ENCODE peak calls at places on chromosome 1, in five cellular contexts. M is psoas muscle, J is AG04450, C is adrenal gland, K is transverse colon. E is an unnamed sample.

GRCh38 chr1:65769621-65770020 is 23.1 kb upstream of the PDE4B start:
- DNase-seq in M (no peak), J (no peak), C (no peak), K (no peak), E (no peak)

GRCh38 chr1:40951943-40952743 is 27.4 kb upstream of the CTPS1 start:
- DNase-seq in M (peak), J (no peak), C (peak), K (peak), E (no peak)

GRCh38 chr1:175269151-175269550 is 76.6 kb upstream of the KIAA0040 start:
- DNase-seq in M (no peak), J (no peak), C (no peak), K (no peak), E (no peak)

GRCh38 chr1:175220853-175221547 is 28.4 kb upstream of the KIAA0040 start:
- DNase-seq in M (no peak), J (no peak), C (no peak), K (no peak), E (no peak)

GRCh38 chr1:23081376-23081775 is 62.1 kb downstream of the KDM1A start:
- DNase-seq in M (no peak), J (no peak), C (no peak), K (no peak), E (no peak)

GRCh38 chr1:111563619-111564018 is 56.0 kb upstream of the RAP1A start:
- DNase-seq in M (no peak), J (peak), C (no peak), K (no peak), E (peak)

GRCh38 chr1:63641615-63642014 is 48.4 kb downstream of the PGM1 start:
- DNase-seq in M (no peak), J (no peak), C (no peak), K (no peak), E (no peak)

GRCh38 chr1:54425152-54425584 is 19.0 kb upstream of the SSBP3 start:
- DNase-seq in M (no peak), J (no peak), C (no peak), K (peak), E (no peak)

GRCh38 chr1:16718908-16719533 is 21.3 kb upstream of the RNU1-4 start:
- DNase-seq in M (peak), J (no peak), C (peak), K (no peak), E (no peak)

GRCh38 chr1:147223740-147224615 is 1.2 kb downstream of the FMO5 start:
- DNase-seq in M (no peak), J (no peak), C (no peak), K (no peak), E (no peak)

GRCh38 chr1:95503371-95504145 is 269.5 kb downstream of the RWDD3 start:
- DNase-seq in M (no peak), J (no peak), C (no peak), K (no peak), E (no peak)

GRCh38 chr1:101444873-101445618 is 208.2 kb downstream of the S1PR1 start:
- DNase-seq in M (no peak), J (no peak), C (no peak), K (no peak), E (no peak)

GRCh38 chr1:114780344-114781226 is at the start of gene SIKE1:
- DNase-seq in M (peak), J (peak), C (peak), K (peak), E (peak)

GRCh38 chr1:172286629-172287076 is 133.8 kb upstream of the C1orf105 start:
- DNase-seq in M (peak), J (peak), C (peak), K (no peak), E (peak)

GRCh38 chr1:109425391-109425790 is 857 bp downstream of the PSMA5 start:
- DNase-seq in M (no peak), J (no peak), C (no peak), K (no peak), E (no peak)

GRCh38 chr1:231099311-231099710 is 59.3 kb upstream of the FAM89A start:
- DNase-seq in M (no peak), J (no peak), C (no peak), K (no peak), E (no peak)

GRCh38 chr1:79899914-79900313 is 893.4 kb upstream of the ADGRL4 start:
- DNase-seq in M (no peak), J (peak), C (no peak), K (no peak), E (peak)

GRCh38 chr1:229758101-229759036 is 132.3 kb downstream of the URB2 start:
- DNase-seq in M (no peak), J (no peak), C (no peak), K (no peak), E (no peak)

GRCh38 chr1:228782662-228783414 is 47.6 kb downstream of the RHOU start:
- DNase-seq in M (no peak), J (no peak), C (no peak), K (peak), E (no peak)

GRCh38 chr1:227786673-227787512 is 28.6 kb upstream of the PRSS38 start:
- DNase-seq in M (no peak), J (no peak), C (peak), K (peak), E (no peak)

GRCh38 chr1:20322081-20322824 is 31.6 kb downstream of the VWA5B1 start:
- DNase-seq in M (no peak), J (no peak), C (no peak), K (no peak), E (no peak)

GRCh38 chr1:201456499-201457309 is 12.3 kb downstream of the PHLDA3 start:
- DNase-seq in M (peak), J (peak), C (peak), K (peak), E (peak)

DNA sequence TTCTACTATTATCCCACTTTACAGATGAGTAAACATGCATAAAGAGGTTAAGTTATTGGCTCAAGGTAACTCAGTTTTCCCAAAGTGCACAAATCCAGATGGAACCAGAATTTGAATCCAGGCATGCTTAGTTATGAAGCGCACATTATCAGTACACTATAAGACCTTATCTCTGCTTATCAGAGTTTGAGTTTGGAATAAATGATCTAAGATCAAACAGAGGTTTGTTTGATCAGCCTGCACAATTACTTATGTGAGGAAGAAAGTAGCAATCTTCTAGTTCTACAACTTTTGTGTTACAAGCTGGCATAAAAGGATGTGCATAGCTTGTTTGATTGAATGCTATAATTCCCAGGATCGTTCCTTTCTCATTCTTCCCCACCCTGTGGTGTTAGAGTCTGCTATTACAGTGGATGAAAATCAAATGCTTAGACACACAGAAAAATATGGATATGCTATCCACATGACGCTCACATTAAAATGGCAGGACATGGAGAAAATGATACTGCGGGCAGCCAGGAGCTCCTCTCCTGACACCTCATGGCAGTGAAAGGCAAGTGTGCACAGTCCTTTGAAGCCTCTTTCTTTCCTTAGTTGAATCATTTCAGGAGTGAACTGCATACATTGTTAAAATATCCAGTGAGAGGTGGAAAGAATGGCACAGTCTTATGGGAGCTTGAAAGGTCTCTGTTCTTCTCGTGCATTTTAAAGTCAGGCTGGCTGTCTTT is 24.0 kb upstream of the PBX1 start:
- DNase-seq in M (no peak), J (no peak), C (no peak), K (no peak), E (no peak)
- TF ChIP-seq CTCF in M (no peak), J (no peak), C (no peak), K (no peak), E (no peak)

DNA sequence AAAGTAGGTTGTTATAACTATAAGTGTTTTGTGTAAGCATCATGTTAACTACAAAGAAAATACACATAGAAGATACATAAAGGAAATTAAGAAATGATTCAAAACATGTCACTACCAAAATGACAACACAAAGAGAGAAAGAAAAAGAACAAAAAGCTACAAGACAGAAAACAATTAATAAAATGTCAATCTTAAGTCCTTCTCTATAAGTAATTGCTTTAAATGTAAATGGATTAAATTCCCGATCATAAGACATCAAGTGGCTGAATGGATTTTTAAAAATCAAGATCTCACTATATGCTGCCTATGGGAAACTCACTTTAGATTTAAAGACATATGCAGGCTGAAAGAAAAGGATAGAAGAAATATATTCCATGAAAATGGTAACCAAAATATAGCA is 232.3 kb upstream of the NFIA start:
- DNase-seq in M (no peak), J (no peak), C (no peak), K (no peak), E (no peak)
- H3K4me3 ChIP-seq in M (no peak), J (no peak), C (no peak), K (no peak), E (no peak)

DNA sequence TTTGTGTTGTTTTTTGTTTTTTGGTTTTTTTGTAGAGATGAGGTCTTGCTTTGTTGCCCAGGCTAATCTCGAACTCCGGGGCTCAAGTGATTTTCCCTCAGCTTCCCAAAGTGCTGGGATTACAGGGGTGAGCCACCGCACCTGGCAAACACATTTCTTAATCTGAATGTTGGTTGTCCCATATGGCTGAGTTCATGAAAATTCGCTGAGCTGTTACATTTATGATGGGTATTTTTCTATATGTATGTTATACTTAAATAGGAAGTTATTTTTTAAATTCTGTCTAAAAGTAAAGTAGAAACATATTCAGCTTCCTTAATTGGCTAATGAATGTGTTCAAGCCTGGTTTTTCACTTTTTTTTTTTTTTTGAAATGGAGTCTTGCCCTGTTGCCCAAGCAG is 75.1 kb downstream of the ASH1L start:
- DNase-seq in M (no peak), J (no peak), C (no peak), K (no peak), E (no peak)
- TF ChIP-seq CTCF in M (no peak), J (no peak), C (no peak), K (no peak), E (no peak)

GRCh38 chr1:28126212-28126611 is 37.8 kb upstream of the EYA3 start:
- DNase-seq in M (no peak), J (no peak), C (no peak), K (no peak), E (no peak)

GRCh38 chr1:28119576-28119975 is 31.2 kb upstream of the EYA3 start:
- DNase-seq in M (no peak), J (no peak), C (no peak), K (no peak), E (no peak)

GRCh38 chr1:28126778-28127430 is 38.5 kb upstream of the EYA3 start:
- DNase-seq in M (no peak), J (no peak), C (no peak), K (no peak), E (no peak)

GRCh38 chr1:28122183-28122582 is 33.8 kb upstream of the EYA3 start:
- DNase-seq in M (no peak), J (no peak), C (no peak), K (no peak), E (peak)

GRCh38 chr1:28123461-28123961 is 35.1 kb upstream of the EYA3 start:
- DNase-seq in M (no peak), J (no peak), C (no peak), K (no peak), E (peak)
- H3K4me3 ChIP-seq in M (no peak), J (no peak), C (no peak), K (no peak), E (no peak)

GRCh38 chr1:81410919-81411318 is 389.8 kb upstream of the ADGRL2 start:
- DNase-seq in M (no peak), J (no peak), C (no peak), K (no peak), E (no peak)

GRCh38 chr1:81409875-81410274 is 390.9 kb upstream of the ADGRL2 start:
- DNase-seq in M (no peak), J (no peak), C (no peak), K (no peak), E (no peak)

GRCh38 chr1:81410351-81410750 is 390.4 kb upstream of the ADGRL2 start:
- DNase-seq in M (no peak), J (no peak), C (no peak), K (no peak), E (no peak)

GRCh38 chr1:81412954-81413353 is 387.8 kb upstream of the ADGRL2 start:
- DNase-seq in M (no peak), J (no peak), C (no peak), K (no peak), E (no peak)

DNA sequence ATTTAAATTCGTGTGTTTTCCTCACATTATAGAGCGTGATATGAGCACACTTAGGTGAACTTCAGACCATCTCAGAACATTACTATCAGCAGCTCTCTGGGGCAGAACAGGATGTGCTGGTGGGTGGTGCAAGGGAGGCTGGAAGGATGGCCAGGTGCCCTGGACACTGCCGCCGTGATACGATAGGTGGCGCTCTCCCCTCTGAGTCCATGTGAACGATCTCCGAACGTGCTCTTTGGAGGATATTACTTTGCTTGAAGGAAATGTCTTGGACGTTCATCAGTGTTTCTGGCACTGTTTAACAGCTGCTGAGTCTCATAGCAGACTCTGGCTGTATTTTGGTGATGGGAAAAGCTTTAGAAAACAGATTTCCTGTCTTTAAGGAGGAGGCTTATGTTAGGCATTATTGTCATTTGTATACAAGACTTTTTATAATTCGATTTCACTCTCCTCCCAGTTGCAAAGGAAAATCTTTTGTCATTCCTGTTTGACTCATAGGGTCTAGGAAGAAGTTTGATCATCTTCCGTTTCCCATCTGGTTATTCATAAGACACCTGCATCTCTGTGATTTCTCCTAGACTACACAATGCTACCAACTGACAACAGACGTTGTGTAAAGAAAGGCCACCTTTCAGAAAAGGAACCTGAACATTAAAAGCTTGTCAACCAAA is 386.2 kb upstream of the ADGRL2 start:
- DNase-seq in M (peak), J (no peak), C (peak), K (peak), E (no peak)
- TF ChIP-seq CTCF in M (peak), J (peak), C (peak), K (peak), E (peak)

GRCh38 chr1:67672260-67672803 is 12.7 kb upstream of the GADD45A start:
- DNase-seq in M (no peak), J (no peak), C (no peak), K (no peak), E (no peak)
- H3K4me3 ChIP-seq in M (no peak), J (no peak), C (no peak), K (no peak), E (no peak)

DNA sequence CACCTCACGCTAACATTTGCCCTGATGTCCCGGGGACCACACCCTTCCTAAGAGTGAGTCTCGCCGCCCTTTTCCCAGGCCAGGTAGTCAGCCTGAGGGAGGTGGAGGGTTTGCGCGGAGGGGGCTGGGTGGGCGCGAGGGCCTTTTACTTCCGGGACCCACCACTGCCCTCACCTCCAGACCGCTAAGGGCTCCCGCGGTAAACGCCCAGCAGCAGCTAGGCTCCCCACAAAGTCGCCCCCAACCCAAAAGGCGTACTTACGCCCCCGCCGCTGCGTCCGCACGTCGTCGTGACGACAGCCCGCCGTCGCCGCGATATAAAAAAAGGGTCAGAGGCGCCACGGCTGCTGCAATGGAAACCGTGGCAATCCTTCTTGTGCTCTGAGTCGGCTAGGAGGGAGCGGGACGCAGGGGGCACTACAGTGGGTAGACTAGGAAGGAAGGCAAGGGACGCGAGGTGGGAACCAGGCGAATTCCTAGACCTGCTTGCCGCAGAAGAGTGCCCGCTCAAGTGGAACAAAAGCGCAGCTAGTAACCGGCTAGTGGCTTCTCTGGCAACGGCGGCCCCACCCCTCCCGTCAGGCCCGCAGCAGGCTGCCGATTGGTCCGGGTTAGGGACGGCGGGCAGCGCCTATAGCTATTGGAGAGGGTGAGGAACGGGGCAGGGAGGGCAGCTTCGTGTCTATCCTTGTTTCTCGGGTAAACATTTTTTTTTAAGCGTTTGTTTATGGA is at the start of gene ODF2L:
- DNase-seq in M (peak), J (peak), C (peak), K (peak), E (peak)
- TF ChIP-seq CTCF in M (no peak), J (no peak), C (no peak), K (no peak), E (no peak)

GRCh38 chr1:107919953-107920352 is 45.0 kb downstream of the VAV3 start:
- DNase-seq in M (no peak), J (no peak), C (no peak), K (no peak), E (no peak)
- H3K4me3 ChIP-seq in M (no peak), J (no peak), C (no peak), K (no peak), E (no peak)

DNA sequence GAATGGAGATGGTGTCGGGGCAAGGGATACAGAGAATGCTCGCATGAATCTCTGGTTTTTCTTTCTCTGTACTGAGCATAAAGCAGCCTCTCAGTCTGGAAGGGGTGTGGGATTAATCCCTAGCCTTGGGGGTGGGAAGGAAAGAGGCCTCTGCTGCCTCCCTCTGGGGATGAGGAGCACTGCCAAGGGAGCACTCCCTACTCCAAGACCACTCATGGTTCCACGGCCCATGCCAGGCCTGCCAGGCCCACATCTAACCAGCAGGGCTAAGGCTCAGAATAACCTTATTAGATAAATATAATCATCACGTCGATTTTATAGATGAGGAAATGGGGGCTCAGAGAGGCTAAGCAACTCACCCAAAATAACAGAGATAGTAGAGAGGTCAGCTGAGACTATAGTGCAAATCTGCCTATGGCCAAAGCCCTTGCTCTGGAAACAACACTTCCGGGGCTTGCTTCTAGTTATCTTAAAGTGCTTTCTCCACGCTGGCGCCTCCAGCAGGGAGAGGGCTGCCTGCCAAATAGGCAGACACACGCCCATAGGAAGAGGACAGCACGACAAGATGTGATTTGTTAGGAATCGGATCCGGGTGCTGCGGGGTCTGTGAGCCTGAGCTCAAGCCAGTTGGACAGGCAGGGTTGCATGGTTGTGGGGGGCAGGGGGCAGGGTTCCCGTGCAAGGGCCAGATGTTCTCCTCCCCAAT is 522 bp downstream of the TEX35 start:
- DNase-seq in M (no peak), J (no peak), C (no peak), K (peak), E (no peak)
- TF ChIP-seq CTCF in M (no peak), J (peak), C (no peak), K (no peak), E (no peak)

E was measured in astrocyte of the cerebellum.